ENCODE peak calls at places on chromosome 6, in six cellular contexts. One of them, this sample, is unnamed.

GRCh38 chr6:119442776-119443184 is 93.2 kb upstream of the MAN1A1 start:
- DNase-seq in K562: no peak
- DNase-seq in GM12878: no peak
- DNase-seq in SK-N-SH: no peak
- DNase-seq in HCT116: no peak
- DNase-seq in Panc1: no peak
- DNase-seq in this sample: no peak

GRCh38 chr6:139940741-139941712 is 566.6 kb upstream of the CITED2 start:
- DNase-seq in K562: no peak
- DNase-seq in GM12878: peak
- DNase-seq in SK-N-SH: no peak
- DNase-seq in HCT116: no peak
- DNase-seq in Panc1: no peak
- DNase-seq in this sample: no peak

GRCh38 chr6:105001063-105001462 is 44.2 kb downstream of the LIN28B start:
- DNase-seq in K562: no peak
- DNase-seq in GM12878: no peak
- DNase-seq in SK-N-SH: no peak
- DNase-seq in HCT116: no peak
- DNase-seq in Panc1: no peak
- DNase-seq in this sample: no peak

GRCh38 chr6:27139753-27140522 is 107.6 kb upstream of the PRSS16 start:
- DNase-seq in K562: peak
- DNase-seq in GM12878: no peak
- DNase-seq in SK-N-SH: no peak
- DNase-seq in HCT116: no peak
- DNase-seq in Panc1: no peak
- DNase-seq in this sample: no peak

GRCh38 chr6:108616973-108617372 is 56.3 kb downstream of the FOXO3 start:
- DNase-seq in K562: no peak
- DNase-seq in GM12878: no peak
- DNase-seq in SK-N-SH: no peak
- DNase-seq in HCT116: no peak
- DNase-seq in Panc1: no peak
- DNase-seq in this sample: no peak

GRCh38 chr6:26514984-26515383 is 14.9 kb downstream of the BTN1A1 start:
- DNase-seq in K562: no peak
- DNase-seq in GM12878: no peak
- DNase-seq in SK-N-SH: no peak
- DNase-seq in HCT116: no peak
- DNase-seq in Panc1: no peak
- DNase-seq in this sample: no peak

GRCh38 chr6:11354019-11354418 is 121.6 kb upstream of the NEDD9 start:
- DNase-seq in K562: peak
- DNase-seq in GM12878: no peak
- DNase-seq in SK-N-SH: no peak
- DNase-seq in HCT116: no peak
- DNase-seq in Panc1: no peak
- DNase-seq in this sample: no peak

GRCh38 chr6:94071835-94072234 is 652.5 kb upstream of the EPHA7 start:
- DNase-seq in K562: no peak
- DNase-seq in GM12878: no peak
- DNase-seq in SK-N-SH: no peak
- DNase-seq in HCT116: no peak
- DNase-seq in Panc1: no peak
- DNase-seq in this sample: no peak

GRCh38 chr6:147078602-147079001 is 125.6 kb upstream of the STXBP5 start:
- DNase-seq in K562: no peak
- DNase-seq in GM12878: no peak
- DNase-seq in SK-N-SH: no peak
- DNase-seq in HCT116: no peak
- DNase-seq in Panc1: no peak
- DNase-seq in this sample: no peak

GRCh38 chr6:84645000-84645399 is 119.4 kb downstream of the TBX18 start:
- DNase-seq in K562: no peak
- DNase-seq in GM12878: no peak
- DNase-seq in SK-N-SH: no peak
- DNase-seq in HCT116: no peak
- DNase-seq in Panc1: no peak
- DNase-seq in this sample: no peak

GRCh38 chr6:87283461-87283860 is 38.9 kb upstream of the SMIM8 start:
- DNase-seq in K562: no peak
- DNase-seq in GM12878: no peak
- DNase-seq in SK-N-SH: no peak
- DNase-seq in HCT116: no peak
- DNase-seq in Panc1: no peak
- DNase-seq in this sample: no peak

GRCh38 chr6:163782436-163783003 is 368.0 kb downstream of the QKI start:
- DNase-seq in K562: no peak
- DNase-seq in GM12878: peak
- DNase-seq in SK-N-SH: no peak
- DNase-seq in HCT116: no peak
- DNase-seq in Panc1: no peak
- DNase-seq in this sample: no peak

GRCh38 chr6:129307845-129308244 is 402.1 kb downstream of the ARHGAP18 start:
- DNase-seq in K562: no peak
- DNase-seq in GM12878: no peak
- DNase-seq in SK-N-SH: no peak
- DNase-seq in HCT116: no peak
- DNase-seq in Panc1: no peak
- DNase-seq in this sample: no peak

GRCh38 chr6:1611572-1612385 is 2.1 kb downstream of the FOXC1 start:
- DNase-seq in K562: no peak
- DNase-seq in GM12878: no peak
- DNase-seq in SK-N-SH: no peak
- DNase-seq in HCT116: no peak
- DNase-seq in Panc1: no peak
- DNase-seq in this sample: no peak

GRCh38 chr6:28153546-28153945 is 11.9 kb downstream of the ZKSCAN8 start:
- DNase-seq in K562: no peak
- DNase-seq in GM12878: no peak
- DNase-seq in SK-N-SH: no peak
- DNase-seq in HCT116: no peak
- DNase-seq in Panc1: no peak
- DNase-seq in this sample: no peak

GRCh38 chr6:150412221-150412620 is 43.4 kb downstream of the IYD start:
- DNase-seq in K562: no peak
- DNase-seq in GM12878: no peak
- DNase-seq in SK-N-SH: no peak
- DNase-seq in HCT116: no peak
- DNase-seq in Panc1: no peak
- DNase-seq in this sample: no peak

GRCh38 chr6:170049641-170050491 is 241.0 kb downstream of the DLL1 start:
- DNase-seq in K562: no peak
- DNase-seq in GM12878: no peak
- DNase-seq in SK-N-SH: peak
- DNase-seq in HCT116: no peak
- DNase-seq in Panc1: no peak
- DNase-seq in this sample: no peak

GRCh38 chr6:87793340-87793739 is 91.3 kb upstream of the AKIRIN2 start:
- DNase-seq in K562: no peak
- DNase-seq in GM12878: no peak
- DNase-seq in SK-N-SH: no peak
- DNase-seq in HCT116: no peak
- DNase-seq in Panc1: no peak
- DNase-seq in this sample: no peak

GRCh38 chr6:43836507-43836906 is 66.5 kb downstream of the VEGFA start:
- DNase-seq in K562: peak
- DNase-seq in GM12878: no peak
- DNase-seq in SK-N-SH: no peak
- DNase-seq in HCT116: no peak
- DNase-seq in Panc1: no peak
- DNase-seq in this sample: no peak

GRCh38 chr6:84445074-84445473 is 217.6 kb upstream of the CEP162 start:
- DNase-seq in K562: no peak
- DNase-seq in GM12878: no peak
- DNase-seq in SK-N-SH: no peak
- DNase-seq in HCT116: no peak
- DNase-seq in Panc1: no peak
- DNase-seq in this sample: no peak

GRCh38 chr6:41697902-41698349 is 37.5 kb downstream of the TFEB start:
- DNase-seq in K562: no peak
- DNase-seq in GM12878: no peak
- DNase-seq in SK-N-SH: no peak
- DNase-seq in HCT116: no peak
- DNase-seq in Panc1: no peak
- DNase-seq in this sample: no peak

GRCh38 chr6:157615411-157615763 is 207.7 kb upstream of the SNX9 start:
- DNase-seq in K562: no peak
- DNase-seq in GM12878: no peak
- DNase-seq in SK-N-SH: no peak
- DNase-seq in HCT116: no peak
- DNase-seq in Panc1: no peak
- DNase-seq in this sample: no peak

GRCh38 chr6:53432318-53433161 is 83.8 kb upstream of the ELOVL5 start:
- DNase-seq in K562: no peak
- DNase-seq in GM12878: no peak
- DNase-seq in SK-N-SH: no peak
- DNase-seq in HCT116: no peak
- DNase-seq in Panc1: no peak
- DNase-seq in this sample: no peak
- TF ChIP-seq SIN3A in K562: no peak
- TF ChIP-seq SIN3A in GM12878: no peak
- TF ChIP-seq SIN3A in SK-N-SH: no peak
- TF ChIP-seq SIN3A in HCT116: no peak
- TF ChIP-seq SIN3A in Panc1: no peak
- TF ChIP-seq SIN3A in this sample: no peak

GRCh38 chr6:131635384-131636340 is 1.4 kb upstream of the ENPP3 start:
- DNase-seq in K562: no peak
- DNase-seq in GM12878: no peak
- DNase-seq in SK-N-SH: no peak
- DNase-seq in HCT116: no peak
- DNase-seq in Panc1: no peak
- DNase-seq in this sample: no peak

GRCh38 chr6:131627724-131628682 is at the start of gene MED23:
- DNase-seq in K562: peak
- DNase-seq in GM12878: peak
- DNase-seq in SK-N-SH: peak
- DNase-seq in HCT116: peak
- DNase-seq in Panc1: peak
- DNase-seq in this sample: peak

GRCh38 chr6:131629656-131630055 is 1.6 kb upstream of the MED23 start:
- DNase-seq in K562: no peak
- DNase-seq in GM12878: no peak
- DNase-seq in SK-N-SH: no peak
- DNase-seq in HCT116: no peak
- DNase-seq in Panc1: no peak
- DNase-seq in this sample: no peak

GRCh38 chr6:131628726-131629125 is 684 bp upstream of the MED23 start:
- DNase-seq in K562: no peak
- DNase-seq in GM12878: no peak
- DNase-seq in SK-N-SH: no peak
- DNase-seq in HCT116: no peak
- DNase-seq in Panc1: no peak
- DNase-seq in this sample: no peak

GRCh38 chr6:131631625-131632284 is 3.7 kb upstream of the MED23 start:
- DNase-seq in K562: no peak
- DNase-seq in GM12878: no peak
- DNase-seq in SK-N-SH: no peak
- DNase-seq in HCT116: no peak
- DNase-seq in Panc1: no peak
- DNase-seq in this sample: no peak
- TF ChIP-seq SIN3A in K562: no peak
- TF ChIP-seq SIN3A in GM12878: no peak
- TF ChIP-seq SIN3A in SK-N-SH: no peak
- TF ChIP-seq SIN3A in HCT116: no peak
- TF ChIP-seq SIN3A in Panc1: no peak
- TF ChIP-seq SIN3A in this sample: no peak

GRCh38 chr6:55541024-55541423 is 38.0 kb downstream of the HMGCLL1 start:
- DNase-seq in K562: no peak
- DNase-seq in GM12878: no peak
- DNase-seq in SK-N-SH: no peak
- DNase-seq in HCT116: no peak
- DNase-seq in Panc1: no peak
- DNase-seq in this sample: no peak

GRCh38 chr6:55545791-55546190 is 33.2 kb downstream of the HMGCLL1 start:
- DNase-seq in K562: no peak
- DNase-seq in GM12878: no peak
- DNase-seq in SK-N-SH: no peak
- DNase-seq in HCT116: no peak
- DNase-seq in Panc1: no peak
- DNase-seq in this sample: no peak

DNA sequence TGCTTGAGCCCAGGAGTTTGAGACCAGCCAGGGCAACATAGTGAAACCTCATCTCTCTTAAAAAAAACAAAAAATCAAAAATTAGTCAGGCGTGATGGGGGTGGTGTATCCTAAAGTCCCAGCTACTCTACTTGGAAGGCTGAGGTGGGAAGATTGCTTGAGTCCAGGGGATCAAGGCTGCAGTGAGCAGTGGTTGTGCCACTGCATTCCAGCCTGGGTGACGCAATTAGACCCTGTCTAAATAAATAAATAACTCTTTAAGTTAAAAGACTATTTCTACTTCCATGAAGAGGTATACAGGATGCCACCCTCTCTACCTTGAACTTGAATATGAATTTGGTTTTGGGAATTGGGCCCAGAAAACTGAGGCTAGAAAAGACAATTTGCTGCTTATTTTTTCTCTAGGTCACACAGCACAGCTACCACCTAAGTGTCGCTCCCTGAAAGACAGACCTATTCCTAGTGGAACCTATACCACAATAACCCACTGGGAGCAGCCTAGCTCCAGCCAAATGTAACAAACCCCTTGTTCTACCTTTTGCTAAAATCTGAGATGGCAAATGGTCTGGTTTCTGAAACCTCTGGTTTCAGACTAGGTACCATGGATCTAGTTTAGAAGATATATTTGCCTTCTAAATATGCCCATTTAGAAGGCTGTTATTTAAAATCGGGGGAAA is 35.2 kb downstream of the HMGCLL1 start:
- DNase-seq in K562: no peak
- DNase-seq in GM12878: no peak
- DNase-seq in SK-N-SH: no peak
- DNase-seq in HCT116: no peak
- DNase-seq in Panc1: no peak
- DNase-seq in this sample: no peak
- TF ChIP-seq SIN3A in K562: no peak
- TF ChIP-seq SIN3A in GM12878: no peak
- TF ChIP-seq SIN3A in SK-N-SH: no peak
- TF ChIP-seq SIN3A in HCT116: no peak
- TF ChIP-seq SIN3A in Panc1: no peak
- TF ChIP-seq SIN3A in this sample: no peak

GRCh38 chr6:167572106-167572505 is 247.2 kb downstream of the TTLL2 start:
- DNase-seq in K562: no peak
- DNase-seq in GM12878: no peak
- DNase-seq in SK-N-SH: no peak
- DNase-seq in HCT116: no peak
- DNase-seq in Panc1: no peak
- DNase-seq in this sample: no peak
- TF ChIP-seq SIN3A in K562: no peak
- TF ChIP-seq SIN3A in GM12878: no peak
- TF ChIP-seq SIN3A in SK-N-SH: no peak
- TF ChIP-seq SIN3A in HCT116: no peak
- TF ChIP-seq SIN3A in Panc1: no peak
- TF ChIP-seq SIN3A in this sample: no peak

GRCh38 chr6:125792172-125792571 is 1.4 kb downstream of the NCOA7 start:
- DNase-seq in K562: no peak
- DNase-seq in GM12878: no peak
- DNase-seq in SK-N-SH: no peak
- DNase-seq in HCT116: no peak
- DNase-seq in Panc1: no peak
- DNase-seq in this sample: no peak
- TF ChIP-seq SIN3A in K562: no peak
- TF ChIP-seq SIN3A in GM12878: no peak
- TF ChIP-seq SIN3A in SK-N-SH: no peak
- TF ChIP-seq SIN3A in HCT116: no peak
- TF ChIP-seq SIN3A in Panc1: no peak
- TF ChIP-seq SIN3A in this sample: no peak

GRCh38 chr6:161088676-161089328 is 97.2 kb downstream of the MAP3K4 start:
- DNase-seq in K562: no peak
- DNase-seq in GM12878: no peak
- DNase-seq in SK-N-SH: no peak
- DNase-seq in HCT116: no peak
- DNase-seq in Panc1: no peak
- DNase-seq in this sample: no peak
- TF ChIP-seq SIN3A in K562: peak
- TF ChIP-seq SIN3A in GM12878: no peak
- TF ChIP-seq SIN3A in SK-N-SH: no peak
- TF ChIP-seq SIN3A in HCT116: no peak
- TF ChIP-seq SIN3A in Panc1: no peak
- TF ChIP-seq SIN3A in this sample: peak

This sample was measured in H1.